ENCODE peak calls at places on chromosomes 7 and 10, in eight cellular contexts. One of them, this sample, is unnamed.

GRCh38 chr10:104255244-104255981 is 721 bp downstream of the GSTO1 start:
- DNase-seq in NCI-H748 treated with DMSO at 0.1 percent for 48 hours: no peak
- DNase-seq in GDM1: no peak
- DNase-seq in heart left ventricle: no peak
- DNase-seq in activated naive CD8-positive, alpha-beta T cell treated with anti-CD3 and anti-CD28 coated beads, Interleukin-2, amount 50 U/mL, for 24 hours: no peak
- DNase-seq in central memory CD4-positive, alpha-beta T cell: no peak
- DNase-seq in endothelial cell: no peak
- DNase-seq in MM.1S: peak
- DNase-seq in this sample: peak

GRCh38 chr10:16967866-16968721 is 150.9 kb upstream of the RSU1 start:
- DNase-seq in NCI-H748 treated with DMSO at 0.1 percent for 48 hours: peak
- DNase-seq in GDM1: no peak
- DNase-seq in heart left ventricle: peak
- DNase-seq in activated naive CD8-positive, alpha-beta T cell treated with anti-CD3 and anti-CD28 coated beads, Interleukin-2, amount 50 U/mL, for 24 hours: no peak
- DNase-seq in central memory CD4-positive, alpha-beta T cell: no peak
- DNase-seq in endothelial cell: peak
- DNase-seq in MM.1S: no peak
- DNase-seq in this sample: no peak

GRCh38 chr10:7111574-7111973 is 299.3 kb downstream of the SFMBT2 start:
- DNase-seq in NCI-H748 treated with DMSO at 0.1 percent for 48 hours: no peak
- DNase-seq in GDM1: no peak
- DNase-seq in heart left ventricle: no peak
- DNase-seq in activated naive CD8-positive, alpha-beta T cell treated with anti-CD3 and anti-CD28 coated beads, Interleukin-2, amount 50 U/mL, for 24 hours: no peak
- DNase-seq in central memory CD4-positive, alpha-beta T cell: no peak
- DNase-seq in endothelial cell: no peak
- DNase-seq in MM.1S: no peak
- DNase-seq in this sample: no peak

GRCh38 chr10:111072232-111072631 is 4.6 kb upstream of the ADRA2A start:
- DNase-seq in NCI-H748 treated with DMSO at 0.1 percent for 48 hours: no peak
- DNase-seq in GDM1: no peak
- DNase-seq in heart left ventricle: no peak
- DNase-seq in activated naive CD8-positive, alpha-beta T cell treated with anti-CD3 and anti-CD28 coated beads, Interleukin-2, amount 50 U/mL, for 24 hours: no peak
- DNase-seq in central memory CD4-positive, alpha-beta T cell: no peak
- DNase-seq in endothelial cell: no peak
- DNase-seq in MM.1S: no peak
- DNase-seq in this sample: no peak

GRCh38 chr7:142717453-142717852 is 31.8 kb upstream of the PRSS1 start:
- DNase-seq in NCI-H748 treated with DMSO at 0.1 percent for 48 hours: no peak
- DNase-seq in GDM1: peak
- DNase-seq in heart left ventricle: no peak
- DNase-seq in activated naive CD8-positive, alpha-beta T cell treated with anti-CD3 and anti-CD28 coated beads, Interleukin-2, amount 50 U/mL, for 24 hours: no peak
- DNase-seq in central memory CD4-positive, alpha-beta T cell: peak
- DNase-seq in endothelial cell: no peak
- DNase-seq in MM.1S: no peak
- DNase-seq in this sample: peak

GRCh38 chr10:34024708-34025425 is 690.4 kb upstream of the NRP1 start:
- DNase-seq in NCI-H748 treated with DMSO at 0.1 percent for 48 hours: no peak
- DNase-seq in GDM1: no peak
- DNase-seq in heart left ventricle: no peak
- DNase-seq in activated naive CD8-positive, alpha-beta T cell treated with anti-CD3 and anti-CD28 coated beads, Interleukin-2, amount 50 U/mL, for 24 hours: no peak
- DNase-seq in central memory CD4-positive, alpha-beta T cell: no peak
- DNase-seq in endothelial cell: peak
- DNase-seq in MM.1S: no peak
- DNase-seq in this sample: no peak

GRCh38 chr7:91420606-91421390 is 156.6 kb downstream of the FZD1 start:
- DNase-seq in NCI-H748 treated with DMSO at 0.1 percent for 48 hours: no peak
- DNase-seq in GDM1: no peak
- DNase-seq in heart left ventricle: no peak
- DNase-seq in activated naive CD8-positive, alpha-beta T cell treated with anti-CD3 and anti-CD28 coated beads, Interleukin-2, amount 50 U/mL, for 24 hours: no peak
- DNase-seq in central memory CD4-positive, alpha-beta T cell: no peak
- DNase-seq in endothelial cell: no peak
- DNase-seq in MM.1S: no peak
- DNase-seq in this sample: no peak

GRCh38 chr7:131620673-131621609 is 64.5 kb upstream of the PODXL start:
- DNase-seq in NCI-H748 treated with DMSO at 0.1 percent for 48 hours: no peak
- DNase-seq in GDM1: no peak
- DNase-seq in heart left ventricle: no peak
- DNase-seq in activated naive CD8-positive, alpha-beta T cell treated with anti-CD3 and anti-CD28 coated beads, Interleukin-2, amount 50 U/mL, for 24 hours: no peak
- DNase-seq in central memory CD4-positive, alpha-beta T cell: no peak
- DNase-seq in endothelial cell: no peak
- DNase-seq in MM.1S: no peak
- DNase-seq in this sample: no peak

GRCh38 chr7:64463636-64464375 is 99.1 kb downstream of the ZNF680 start:
- DNase-seq in NCI-H748 treated with DMSO at 0.1 percent for 48 hours: peak
- DNase-seq in GDM1: no peak
- DNase-seq in heart left ventricle: peak
- DNase-seq in activated naive CD8-positive, alpha-beta T cell treated with anti-CD3 and anti-CD28 coated beads, Interleukin-2, amount 50 U/mL, for 24 hours: peak
- DNase-seq in central memory CD4-positive, alpha-beta T cell: peak
- DNase-seq in endothelial cell: no peak
- DNase-seq in MM.1S: peak
- DNase-seq in this sample: no peak

GRCh38 chr7:142188846-142189245 is 69.0 kb downstream of the PRSS58 start:
- DNase-seq in NCI-H748 treated with DMSO at 0.1 percent for 48 hours: peak
- DNase-seq in GDM1: no peak
- DNase-seq in heart left ventricle: no peak
- DNase-seq in activated naive CD8-positive, alpha-beta T cell treated with anti-CD3 and anti-CD28 coated beads, Interleukin-2, amount 50 U/mL, for 24 hours: no peak
- DNase-seq in central memory CD4-positive, alpha-beta T cell: no peak
- DNase-seq in endothelial cell: no peak
- DNase-seq in MM.1S: peak
- DNase-seq in this sample: peak

GRCh38 chr10:33047655-33048054 is 89.6 kb upstream of the ITGB1 start:
- DNase-seq in NCI-H748 treated with DMSO at 0.1 percent for 48 hours: no peak
- DNase-seq in GDM1: no peak
- DNase-seq in heart left ventricle: no peak
- DNase-seq in activated naive CD8-positive, alpha-beta T cell treated with anti-CD3 and anti-CD28 coated beads, Interleukin-2, amount 50 U/mL, for 24 hours: no peak
- DNase-seq in central memory CD4-positive, alpha-beta T cell: no peak
- DNase-seq in endothelial cell: no peak
- DNase-seq in MM.1S: no peak
- DNase-seq in this sample: no peak

GRCh38 chr10:88110355-88110754 is 246.9 kb downstream of the PTEN start:
- DNase-seq in NCI-H748 treated with DMSO at 0.1 percent for 48 hours: no peak
- DNase-seq in GDM1: no peak
- DNase-seq in heart left ventricle: no peak
- DNase-seq in activated naive CD8-positive, alpha-beta T cell treated with anti-CD3 and anti-CD28 coated beads, Interleukin-2, amount 50 U/mL, for 24 hours: no peak
- DNase-seq in central memory CD4-positive, alpha-beta T cell: no peak
- DNase-seq in endothelial cell: no peak
- DNase-seq in MM.1S: no peak
- DNase-seq in this sample: no peak

GRCh38 chr10:73644015-73644743 is 2.9 kb upstream of the MYOZ1 start:
- DNase-seq in NCI-H748 treated with DMSO at 0.1 percent for 48 hours: peak
- DNase-seq in GDM1: peak
- DNase-seq in heart left ventricle: peak
- DNase-seq in activated naive CD8-positive, alpha-beta T cell treated with anti-CD3 and anti-CD28 coated beads, Interleukin-2, amount 50 U/mL, for 24 hours: peak
- DNase-seq in central memory CD4-positive, alpha-beta T cell: peak
- DNase-seq in endothelial cell: peak
- DNase-seq in MM.1S: peak
- DNase-seq in this sample: peak

GRCh38 chr10:123428302-123428701 is 237.9 kb upstream of the GPR26 start:
- DNase-seq in NCI-H748 treated with DMSO at 0.1 percent for 48 hours: no peak
- DNase-seq in GDM1: no peak
- DNase-seq in heart left ventricle: no peak
- DNase-seq in activated naive CD8-positive, alpha-beta T cell treated with anti-CD3 and anti-CD28 coated beads, Interleukin-2, amount 50 U/mL, for 24 hours: no peak
- DNase-seq in central memory CD4-positive, alpha-beta T cell: no peak
- DNase-seq in endothelial cell: no peak
- DNase-seq in MM.1S: no peak
- DNase-seq in this sample: no peak

GRCh38 chr7:28103984-28104628 is 76.5 kb downstream of the JAZF1 start:
- DNase-seq in NCI-H748 treated with DMSO at 0.1 percent for 48 hours: no peak
- DNase-seq in GDM1: no peak
- DNase-seq in heart left ventricle: no peak
- DNase-seq in activated naive CD8-positive, alpha-beta T cell treated with anti-CD3 and anti-CD28 coated beads, Interleukin-2, amount 50 U/mL, for 24 hours: no peak
- DNase-seq in central memory CD4-positive, alpha-beta T cell: no peak
- DNase-seq in endothelial cell: no peak
- DNase-seq in MM.1S: no peak
- DNase-seq in this sample: no peak

GRCh38 chr7:21526007-21526406 is 16.8 kb upstream of the DNAH11 start:
- DNase-seq in NCI-H748 treated with DMSO at 0.1 percent for 48 hours: no peak
- DNase-seq in GDM1: no peak
- DNase-seq in heart left ventricle: no peak
- DNase-seq in activated naive CD8-positive, alpha-beta T cell treated with anti-CD3 and anti-CD28 coated beads, Interleukin-2, amount 50 U/mL, for 24 hours: no peak
- DNase-seq in central memory CD4-positive, alpha-beta T cell: no peak
- DNase-seq in endothelial cell: no peak
- DNase-seq in MM.1S: peak
- DNase-seq in this sample: peak

GRCh38 chr7:80896856-80897598 is 21.8 kb downstream of the SEMA3C start:
- DNase-seq in NCI-H748 treated with DMSO at 0.1 percent for 48 hours: no peak
- DNase-seq in GDM1: no peak
- DNase-seq in heart left ventricle: no peak
- DNase-seq in activated naive CD8-positive, alpha-beta T cell treated with anti-CD3 and anti-CD28 coated beads, Interleukin-2, amount 50 U/mL, for 24 hours: no peak
- DNase-seq in central memory CD4-positive, alpha-beta T cell: no peak
- DNase-seq in endothelial cell: no peak
- DNase-seq in MM.1S: no peak
- DNase-seq in this sample: no peak

GRCh38 chr7:92773808-92774207 is 62.6 kb downstream of the CDK6 start:
- DNase-seq in NCI-H748 treated with DMSO at 0.1 percent for 48 hours: no peak
- DNase-seq in GDM1: no peak
- DNase-seq in heart left ventricle: no peak
- DNase-seq in activated naive CD8-positive, alpha-beta T cell treated with anti-CD3 and anti-CD28 coated beads, Interleukin-2, amount 50 U/mL, for 24 hours: no peak
- DNase-seq in central memory CD4-positive, alpha-beta T cell: no peak
- DNase-seq in endothelial cell: no peak
- DNase-seq in MM.1S: no peak
- DNase-seq in this sample: no peak

GRCh38 chr10:95485445-95485844 is 75.7 kb downstream of the SORBS1 start:
- DNase-seq in NCI-H748 treated with DMSO at 0.1 percent for 48 hours: no peak
- DNase-seq in GDM1: no peak
- DNase-seq in heart left ventricle: no peak
- DNase-seq in activated naive CD8-positive, alpha-beta T cell treated with anti-CD3 and anti-CD28 coated beads, Interleukin-2, amount 50 U/mL, for 24 hours: no peak
- DNase-seq in central memory CD4-positive, alpha-beta T cell: no peak
- DNase-seq in endothelial cell: no peak
- DNase-seq in MM.1S: no peak
- DNase-seq in this sample: no peak

GRCh38 chr7:85497999-85498398 is 311.1 kb upstream of the SEMA3D start:
- DNase-seq in NCI-H748 treated with DMSO at 0.1 percent for 48 hours: no peak
- DNase-seq in GDM1: no peak
- DNase-seq in heart left ventricle: no peak
- DNase-seq in activated naive CD8-positive, alpha-beta T cell treated with anti-CD3 and anti-CD28 coated beads, Interleukin-2, amount 50 U/mL, for 24 hours: no peak
- DNase-seq in central memory CD4-positive, alpha-beta T cell: no peak
- DNase-seq in endothelial cell: no peak
- DNase-seq in MM.1S: no peak
- DNase-seq in this sample: no peak

GRCh38 chr10:80465839-80466590 is 11.9 kb downstream of the TSPAN14 start:
- DNase-seq in NCI-H748 treated with DMSO at 0.1 percent for 48 hours: no peak
- DNase-seq in GDM1: no peak
- DNase-seq in heart left ventricle: no peak
- DNase-seq in activated naive CD8-positive, alpha-beta T cell treated with anti-CD3 and anti-CD28 coated beads, Interleukin-2, amount 50 U/mL, for 24 hours: no peak
- DNase-seq in central memory CD4-positive, alpha-beta T cell: peak
- DNase-seq in endothelial cell: no peak
- DNase-seq in MM.1S: no peak
- DNase-seq in this sample: no peak